ENCODE peak calls at places on chromosomes 12 and 14, in ten cellular contexts. K is neural progenitor cell; B is T-helper 2 cell treated with Interferon-gamma antibody and Interleukin-4, amounts not matched to agents 5 μg/mL and 100 μg/mL, for 36 hours; P is AG20443; G is activated naive CD4-positive, alpha-beta T cell; X is posterior vena cava; M is CD4-positive, alpha-beta T cell; U is heart left ventricle; I is LoVo; Y is glutamatergic neuron. A is an unnamed sample.
A peak's percentile ranks its signal among the peaks of the same experiment; 100 is the strongest.

GRCh38 chr14:55075628-55076027 is 24.2 kb downstream of the MAPK1IP1L start:
- DNase-seq in G (no peak), U (no peak), M (no peak), I (no peak), B (no peak), X (no peak), K (no peak), Y (no peak), P (peak; percentile 39), A (peak; percentile 63)

GRCh38 chr12:13181375-13182070 is 15.0 kb upstream of the EMP1 start:
- DNase-seq in X (no peak), U (no peak), M (no peak), I (no peak), G (no peak), Y (no peak), K (no peak), P (no peak), B (no peak), A (peak; percentile 19)

GRCh38 chr14:56491299-56492285 is 88.0 kb upstream of the TMEM260 start:
- DNase-seq in B (peak; percentile 10), P (peak; percentile 50), I (peak; percentile 37), Y (peak; percentile 53), U (no peak), K (peak; percentile 91), X (no peak), M (no peak), G (no peak), A (peak; percentile 79)

GRCh38 chr12:116045158-116045557 is 232.3 kb downstream of the MED13L start:
- DNase-seq in U (no peak), M (no peak), G (no peak), X (no peak), I (no peak), K (peak; percentile 37), P (no peak), Y (no peak), B (no peak), A (no peak)

GRCh38 chr14:80607430-80608200 is 333.9 kb downstream of the CEP128 start:
- DNase-seq in M (no peak), G (no peak), X (no peak), P (no peak), U (no peak), K (no peak), B (no peak), Y (no peak), I (no peak), A (peak; percentile 61)

GRCh38 chr12:39287409-39287808 is 155.5 kb downstream of the KIF21A start:
- DNase-seq in P (no peak), B (no peak), I (no peak), Y (no peak), K (no peak), M (no peak), U (no peak), G (no peak), X (no peak), A (no peak)

GRCh38 chr12:90622431-90622830 is 332.5 kb downstream of the CCER1 start:
- DNase-seq in Y (no peak), M (no peak), B (no peak), U (no peak), G (no peak), P (no peak), X (no peak), K (no peak), I (no peak), A (peak; percentile 72)

GRCh38 chr12:23816394-23816851 is 133.0 kb downstream of the SOX5 start:
- DNase-seq in G (no peak), X (no peak), B (no peak), M (no peak), P (no peak), U (no peak), I (no peak), K (no peak), Y (no peak), A (no peak)

GRCh38 chr12:28568709-28569108 is 378.5 kb downstream of the CCDC91 start:
- DNase-seq in B (no peak), X (no peak), U (no peak), G (no peak), K (no peak), M (no peak), Y (no peak), I (no peak), P (no peak), A (peak; percentile 72)

A was measured in adipocyte.